ENCODE peak calls at places on chromosomes 11 and 22, in seven cellular contexts. G is tibial artery; I is A549; U is HEK293T; Y is substantia nigra; E is effector memory CD4-positive, alpha-beta T cell; O is activated CD8-positive, alpha-beta memory T cell treated with anti-CD3 and anti-CD28 coated beads, Interleukin-2, amount 50 U/mL, for 48 hours. P is an unnamed sample.

GRCh38 chr11:92546089-92546488 is 321.5 kb downstream of the FAT3 start:
- DNase-seq in G (no peak), I (no peak), U (no peak), Y (no peak), E (no peak), O (no peak), P (no peak)

GRCh38 chr11:128523616-128524015 is 63.7 kb downstream of the ETS1 start:
- DNase-seq in G (no peak), I (no peak), U (no peak), Y (no peak), E (no peak), O (no peak), P (no peak)

GRCh38 chr11:89612111-89612510 is 98.0 kb upstream of the TRIM77 start:
- DNase-seq in G (no peak), I (no peak), U (no peak), Y (no peak), E (no peak), O (no peak), P (no peak)

GRCh38 chr11:72576661-72577060 is 97.6 kb downstream of the PDE2A start:
- DNase-seq in G (peak), I (no peak), U (no peak), Y (no peak), E (no peak), O (no peak), P (no peak)

GRCh38 chr11:15707971-15708370 is 593.2 kb downstream of the INSC start:
- DNase-seq in G (peak), I (peak), U (no peak), Y (no peak), E (no peak), O (no peak), P (no peak)

GRCh38 chr11:68040957-68041591 is 2.2 kb downstream of the TCIRG1 start:
- DNase-seq in G (peak), I (no peak), U (no peak), Y (no peak), E (no peak), O (no peak), P (no peak)

GRCh38 chr11:73184953-73185671 is 33.0 kb upstream of the P2RY2 start:
- DNase-seq in G (peak), I (peak), U (peak), Y (no peak), E (no peak), O (peak), P (peak)

GRCh38 chr11:65786008-65786785 is 666 bp upstream of the OVOL1 start:
- DNase-seq in G (no peak), I (no peak), U (no peak), Y (no peak), E (no peak), O (peak), P (no peak)

GRCh38 chr22:20904008-20904979 is 12.9 kb upstream of the CRKL start:
- DNase-seq in G (no peak), I (peak), U (no peak), Y (no peak), E (no peak), O (no peak), P (no peak)

GRCh38 chr11:50037282-50037681 is 4.6 kb downstream of the OR4C45 start:
- DNase-seq in G (no peak), I (no peak), U (no peak), Y (no peak), E (no peak), O (no peak), P (no peak)

GRCh38 chr11:46363031-46363407 is 15.8 kb downstream of the DGKZ start:
- DNase-seq in G (peak), I (no peak), U (no peak), Y (no peak), E (no peak), O (no peak), P (peak)

GRCh38 chr11:78399136-78399535 is 18.5 kb downstream of the GAB2 start:
- DNase-seq in G (no peak), I (no peak), U (no peak), Y (no peak), E (no peak), O (no peak), P (no peak)